ENCODE peak calls at places on chromosomes 6 and 20, in ten cellular contexts. One of them, this sample, is unnamed.

GRCh38 chr20:4513720-4514119 is 208.0 kb upstream of the PRND start:
- DNase-seq in body of pancreas: no peak
- DNase-seq in AG04450: no peak
- DNase-seq in heart left ventricle: no peak
- DNase-seq in stomach: no peak
- DNase-seq in endodermal cell: no peak
- DNase-seq in A549: peak
- DNase-seq in CD4-positive, alpha-beta T cell: no peak
- DNase-seq in brain microvascular endothelial cell: peak
- DNase-seq in GM23248: peak
- DNase-seq in this sample: no peak

GRCh38 chr6:147117580-147117979 is 86.6 kb upstream of the STXBP5 start:
- DNase-seq in body of pancreas: no peak
- DNase-seq in AG04450: no peak
- DNase-seq in heart left ventricle: no peak
- DNase-seq in stomach: no peak
- DNase-seq in endodermal cell: no peak
- DNase-seq in A549: no peak
- DNase-seq in CD4-positive, alpha-beta T cell: no peak
- DNase-seq in brain microvascular endothelial cell: peak
- DNase-seq in GM23248: peak
- DNase-seq in this sample: no peak

GRCh38 chr6:79307321-79308036 is 73.0 kb upstream of the HMGN3 start:
- DNase-seq in body of pancreas: no peak
- DNase-seq in AG04450: no peak
- DNase-seq in heart left ventricle: no peak
- DNase-seq in stomach: no peak
- DNase-seq in endodermal cell: no peak
- DNase-seq in A549: no peak
- DNase-seq in CD4-positive, alpha-beta T cell: no peak
- DNase-seq in brain microvascular endothelial cell: peak
- DNase-seq in GM23248: no peak
- DNase-seq in this sample: no peak

GRCh38 chr6:85449388-85449817 is 480 bp upstream of the NT5E start:
- DNase-seq in body of pancreas: no peak
- DNase-seq in AG04450: peak
- DNase-seq in heart left ventricle: peak
- DNase-seq in stomach: no peak
- DNase-seq in endodermal cell: no peak
- DNase-seq in A549: peak
- DNase-seq in CD4-positive, alpha-beta T cell: no peak
- DNase-seq in brain microvascular endothelial cell: peak
- DNase-seq in GM23248: peak
- DNase-seq in this sample: peak

GRCh38 chr20:33964431-33964830 is 29.3 kb upstream of the RALY start:
- DNase-seq in body of pancreas: no peak
- DNase-seq in AG04450: no peak
- DNase-seq in heart left ventricle: no peak
- DNase-seq in stomach: no peak
- DNase-seq in endodermal cell: no peak
- DNase-seq in A549: no peak
- DNase-seq in CD4-positive, alpha-beta T cell: no peak
- DNase-seq in brain microvascular endothelial cell: no peak
- DNase-seq in GM23248: no peak
- DNase-seq in this sample: no peak

GRCh38 chr20:20273281-20273680 is 94.6 kb upstream of the INSM1 start:
- DNase-seq in body of pancreas: no peak
- DNase-seq in AG04450: no peak
- DNase-seq in heart left ventricle: no peak
- DNase-seq in stomach: no peak
- DNase-seq in endodermal cell: no peak
- DNase-seq in A549: no peak
- DNase-seq in CD4-positive, alpha-beta T cell: no peak
- DNase-seq in brain microvascular endothelial cell: no peak
- DNase-seq in GM23248: peak
- DNase-seq in this sample: no peak

GRCh38 chr20:49566401-49566800 is 1.5 kb downstream of the PTGIS start:
- DNase-seq in body of pancreas: no peak
- DNase-seq in AG04450: no peak
- DNase-seq in heart left ventricle: no peak
- DNase-seq in stomach: no peak
- DNase-seq in endodermal cell: no peak
- DNase-seq in A549: no peak
- DNase-seq in CD4-positive, alpha-beta T cell: no peak
- DNase-seq in brain microvascular endothelial cell: no peak
- DNase-seq in GM23248: peak
- DNase-seq in this sample: no peak

GRCh38 chr6:96499781-96500180 is 21.8 kb upstream of the UFL1 start:
- DNase-seq in body of pancreas: no peak
- DNase-seq in AG04450: no peak
- DNase-seq in heart left ventricle: no peak
- DNase-seq in stomach: no peak
- DNase-seq in endodermal cell: no peak
- DNase-seq in A549: no peak
- DNase-seq in CD4-positive, alpha-beta T cell: peak
- DNase-seq in brain microvascular endothelial cell: no peak
- DNase-seq in GM23248: no peak
- DNase-seq in this sample: peak

GRCh38 chr6:84453499-84453898 is 226.1 kb upstream of the CEP162 start:
- DNase-seq in body of pancreas: no peak
- DNase-seq in AG04450: no peak
- DNase-seq in heart left ventricle: no peak
- DNase-seq in stomach: no peak
- DNase-seq in endodermal cell: no peak
- DNase-seq in A549: no peak
- DNase-seq in CD4-positive, alpha-beta T cell: no peak
- DNase-seq in brain microvascular endothelial cell: no peak
- DNase-seq in GM23248: peak
- DNase-seq in this sample: no peak

GRCh38 chr6:74451953-74452352 is 753.9 kb downstream of the COL12A1 start:
- DNase-seq in body of pancreas: no peak
- DNase-seq in AG04450: no peak
- DNase-seq in heart left ventricle: no peak
- DNase-seq in stomach: no peak
- DNase-seq in endodermal cell: no peak
- DNase-seq in A549: no peak
- DNase-seq in CD4-positive, alpha-beta T cell: no peak
- DNase-seq in brain microvascular endothelial cell: no peak
- DNase-seq in GM23248: no peak
- DNase-seq in this sample: no peak

GRCh38 chr6:53301801-53302537 is 46.8 kb downstream of the ELOVL5 start:
- DNase-seq in body of pancreas: no peak
- DNase-seq in AG04450: no peak
- DNase-seq in heart left ventricle: no peak
- DNase-seq in stomach: no peak
- DNase-seq in endodermal cell: no peak
- DNase-seq in A549: no peak
- DNase-seq in CD4-positive, alpha-beta T cell: no peak
- DNase-seq in brain microvascular endothelial cell: no peak
- DNase-seq in GM23248: no peak
- DNase-seq in this sample: no peak

GRCh38 chr6:138837246-138837645 is 41.4 kb downstream of the ECT2L start:
- DNase-seq in body of pancreas: no peak
- DNase-seq in AG04450: no peak
- DNase-seq in heart left ventricle: no peak
- DNase-seq in stomach: no peak
- DNase-seq in endodermal cell: no peak
- DNase-seq in A549: no peak
- DNase-seq in CD4-positive, alpha-beta T cell: no peak
- DNase-seq in brain microvascular endothelial cell: no peak
- DNase-seq in GM23248: no peak
- DNase-seq in this sample: no peak

GRCh38 chr6:361411-362132 is 30.0 kb upstream of the IRF4 start:
- DNase-seq in body of pancreas: no peak
- DNase-seq in AG04450: no peak
- DNase-seq in heart left ventricle: no peak
- DNase-seq in stomach: no peak
- DNase-seq in endodermal cell: no peak
- DNase-seq in A549: no peak
- DNase-seq in CD4-positive, alpha-beta T cell: no peak
- DNase-seq in brain microvascular endothelial cell: no peak
- DNase-seq in GM23248: no peak
- DNase-seq in this sample: peak

GRCh38 chr6:160420253-160420968 is 72.2 kb downstream of the SLC22A3 start:
- DNase-seq in body of pancreas: no peak
- DNase-seq in AG04450: no peak
- DNase-seq in heart left ventricle: no peak
- DNase-seq in stomach: no peak
- DNase-seq in endodermal cell: no peak
- DNase-seq in A549: no peak
- DNase-seq in CD4-positive, alpha-beta T cell: no peak
- DNase-seq in brain microvascular endothelial cell: no peak
- DNase-seq in GM23248: no peak
- DNase-seq in this sample: no peak

GRCh38 chr6:160418370-160418769 is 70.2 kb downstream of the SLC22A3 start:
- DNase-seq in body of pancreas: no peak
- DNase-seq in AG04450: no peak
- DNase-seq in heart left ventricle: no peak
- DNase-seq in stomach: no peak
- DNase-seq in endodermal cell: no peak
- DNase-seq in A549: no peak
- DNase-seq in CD4-positive, alpha-beta T cell: no peak
- DNase-seq in brain microvascular endothelial cell: no peak
- DNase-seq in GM23248: no peak
- DNase-seq in this sample: no peak

GRCh38 chr6:160419488-160419887 is 71.3 kb downstream of the SLC22A3 start:
- DNase-seq in body of pancreas: no peak
- DNase-seq in AG04450: no peak
- DNase-seq in heart left ventricle: no peak
- DNase-seq in stomach: no peak
- DNase-seq in endodermal cell: no peak
- DNase-seq in A549: no peak
- DNase-seq in CD4-positive, alpha-beta T cell: no peak
- DNase-seq in brain microvascular endothelial cell: no peak
- DNase-seq in GM23248: no peak
- DNase-seq in this sample: no peak

GRCh38 chr6:160417135-160417534 is 69.0 kb downstream of the SLC22A3 start:
- DNase-seq in body of pancreas: no peak
- DNase-seq in AG04450: no peak
- DNase-seq in heart left ventricle: no peak
- DNase-seq in stomach: no peak
- DNase-seq in endodermal cell: no peak
- DNase-seq in A549: no peak
- DNase-seq in CD4-positive, alpha-beta T cell: no peak
- DNase-seq in brain microvascular endothelial cell: no peak
- DNase-seq in GM23248: no peak
- DNase-seq in this sample: no peak

GRCh38 chr6:160417550-160417949 is 69.4 kb downstream of the SLC22A3 start:
- DNase-seq in body of pancreas: no peak
- DNase-seq in AG04450: no peak
- DNase-seq in heart left ventricle: no peak
- DNase-seq in stomach: no peak
- DNase-seq in endodermal cell: no peak
- DNase-seq in A549: no peak
- DNase-seq in CD4-positive, alpha-beta T cell: no peak
- DNase-seq in brain microvascular endothelial cell: no peak
- DNase-seq in GM23248: no peak
- DNase-seq in this sample: no peak
- H3K27ac ChIP-seq in body of pancreas: no peak
- H3K27ac ChIP-seq in AG04450: no peak
- H3K27ac ChIP-seq in heart left ventricle: no peak
- H3K27ac ChIP-seq in stomach: no peak
- H3K27ac ChIP-seq in endodermal cell: no peak
- H3K27ac ChIP-seq in A549: no peak
- H3K27ac ChIP-seq in CD4-positive, alpha-beta T cell: no peak
- H3K27ac ChIP-seq in brain microvascular endothelial cell: no peak
- H3K27ac ChIP-seq in GM23248: no peak
- H3K27ac ChIP-seq in this sample: no peak

GRCh38 chr6:7268362-7269310 is 44.4 kb downstream of the SSR1 start:
- DNase-seq in body of pancreas: no peak
- DNase-seq in AG04450: no peak
- DNase-seq in heart left ventricle: no peak
- DNase-seq in stomach: peak
- DNase-seq in endodermal cell: no peak
- DNase-seq in A549: no peak
- DNase-seq in CD4-positive, alpha-beta T cell: no peak
- DNase-seq in brain microvascular endothelial cell: no peak
- DNase-seq in GM23248: no peak
- DNase-seq in this sample: peak

GRCh38 chr6:7267521-7268091 is 45.4 kb downstream of the SSR1 start:
- DNase-seq in body of pancreas: peak
- DNase-seq in AG04450: peak
- DNase-seq in heart left ventricle: no peak
- DNase-seq in stomach: peak
- DNase-seq in endodermal cell: no peak
- DNase-seq in A549: peak
- DNase-seq in CD4-positive, alpha-beta T cell: no peak
- DNase-seq in brain microvascular endothelial cell: peak
- DNase-seq in GM23248: peak
- DNase-seq in this sample: peak

GRCh38 chr6:7264686-7265384 is 48.2 kb downstream of the SSR1 start:
- DNase-seq in body of pancreas: peak
- DNase-seq in AG04450: no peak
- DNase-seq in heart left ventricle: no peak
- DNase-seq in stomach: peak
- DNase-seq in endodermal cell: no peak
- DNase-seq in A549: no peak
- DNase-seq in CD4-positive, alpha-beta T cell: no peak
- DNase-seq in brain microvascular endothelial cell: no peak
- DNase-seq in GM23248: no peak
- DNase-seq in this sample: peak

GRCh38 chr6:7269816-7270215 is 43.2 kb downstream of the SSR1 start:
- DNase-seq in body of pancreas: no peak
- DNase-seq in AG04450: no peak
- DNase-seq in heart left ventricle: no peak
- DNase-seq in stomach: no peak
- DNase-seq in endodermal cell: no peak
- DNase-seq in A549: no peak
- DNase-seq in CD4-positive, alpha-beta T cell: no peak
- DNase-seq in brain microvascular endothelial cell: no peak
- DNase-seq in GM23248: no peak
- DNase-seq in this sample: no peak

GRCh38 chr6:7267071-7267470 is 45.9 kb downstream of the SSR1 start:
- DNase-seq in body of pancreas: no peak
- DNase-seq in AG04450: no peak
- DNase-seq in heart left ventricle: no peak
- DNase-seq in stomach: no peak
- DNase-seq in endodermal cell: no peak
- DNase-seq in A549: no peak
- DNase-seq in CD4-positive, alpha-beta T cell: no peak
- DNase-seq in brain microvascular endothelial cell: no peak
- DNase-seq in GM23248: no peak
- DNase-seq in this sample: peak
- H3K27ac ChIP-seq in body of pancreas: peak
- H3K27ac ChIP-seq in AG04450: no peak
- H3K27ac ChIP-seq in heart left ventricle: no peak
- H3K27ac ChIP-seq in stomach: no peak
- H3K27ac ChIP-seq in endodermal cell: no peak
- H3K27ac ChIP-seq in A549: no peak
- H3K27ac ChIP-seq in CD4-positive, alpha-beta T cell: no peak
- H3K27ac ChIP-seq in brain microvascular endothelial cell: no peak
- H3K27ac ChIP-seq in GM23248: no peak
- H3K27ac ChIP-seq in this sample: no peak

GRCh38 chr6:35343835-35344550 is 1.6 kb downstream of the PPARD start:
- DNase-seq in body of pancreas: no peak
- DNase-seq in AG04450: no peak
- DNase-seq in heart left ventricle: no peak
- DNase-seq in stomach: no peak
- DNase-seq in endodermal cell: no peak
- DNase-seq in A549: no peak
- DNase-seq in CD4-positive, alpha-beta T cell: no peak
- DNase-seq in brain microvascular endothelial cell: no peak
- DNase-seq in GM23248: no peak
- DNase-seq in this sample: no peak
- H3K27ac ChIP-seq in body of pancreas: no peak
- H3K27ac ChIP-seq in AG04450: peak
- H3K27ac ChIP-seq in heart left ventricle: peak
- H3K27ac ChIP-seq in stomach: peak
- H3K27ac ChIP-seq in endodermal cell: no peak
- H3K27ac ChIP-seq in A549: no peak
- H3K27ac ChIP-seq in CD4-positive, alpha-beta T cell: no peak
- H3K27ac ChIP-seq in brain microvascular endothelial cell: peak
- H3K27ac ChIP-seq in GM23248: peak
- H3K27ac ChIP-seq in this sample: peak

GRCh38 chr6:104522533-104522932 is 337.2 kb downstream of the HACE1 start:
- DNase-seq in body of pancreas: no peak
- DNase-seq in AG04450: no peak
- DNase-seq in heart left ventricle: no peak
- DNase-seq in stomach: no peak
- DNase-seq in endodermal cell: no peak
- DNase-seq in A549: no peak
- DNase-seq in CD4-positive, alpha-beta T cell: no peak
- DNase-seq in brain microvascular endothelial cell: no peak
- DNase-seq in GM23248: no peak
- DNase-seq in this sample: no peak
- H3K27ac ChIP-seq in body of pancreas: no peak
- H3K27ac ChIP-seq in AG04450: no peak
- H3K27ac ChIP-seq in heart left ventricle: no peak
- H3K27ac ChIP-seq in stomach: no peak
- H3K27ac ChIP-seq in endodermal cell: no peak
- H3K27ac ChIP-seq in A549: no peak
- H3K27ac ChIP-seq in CD4-positive, alpha-beta T cell: no peak
- H3K27ac ChIP-seq in brain microvascular endothelial cell: no peak
- H3K27ac ChIP-seq in GM23248: no peak
- H3K27ac ChIP-seq in this sample: no peak